ENCODE peak calls at places on chromosomes 5 and 9, in seven cellular contexts. S, V, D, R, W, Q and E are unnamed samples.

GRCh38 chr9:17793713-17794622 is 215.1 kb downstream of the SH3GL2 start:
- DNase-seq in V (no peak), W (no peak), D (no peak), R (no peak), S (no peak), Q (no peak), E (no peak)

GRCh38 chr9:126781717-126782388 is 23.0 kb upstream of the ZBTB43 start:
- DNase-seq in D (peak), S (peak), R (peak), W (peak), Q (peak), V (peak), E (peak)

GRCh38 chr9:81083821-81084512 is 605.4 kb downstream of the TLE1 start:
- DNase-seq in D (peak), V (no peak), W (no peak), R (no peak), S (no peak), Q (no peak), E (no peak)

GRCh38 chr5:1761453-1761755 is 38.2 kb downstream of the MRPL36 start:
- DNase-seq in Q (no peak), R (no peak), S (no peak), V (no peak), W (no peak), D (no peak), E (no peak)

GRCh38 chr9:80218336-80218735 is 646.6 kb downstream of the TLE4 start:
- DNase-seq in W (no peak), V (no peak), D (no peak), S (no peak), R (no peak), Q (no peak), E (no peak)

GRCh38 chr9:137305060-137305787 is 3.2 kb upstream of the NRARP start:
- DNase-seq in V (no peak), R (peak), D (peak), Q (peak), S (peak), W (no peak), E (peak)

GRCh38 chr9:115340314-115340713 is 222.4 kb upstream of the TNC start:
- DNase-seq in Q (no peak), V (no peak), W (no peak), R (no peak), D (no peak), S (no peak), E (no peak)

GRCh38 chr9:38062498-38063362 is 6.3 kb downstream of the SHB start:
- DNase-seq in D (peak), W (no peak), V (no peak), S (no peak), R (no peak), Q (no peak), E (no peak)

GRCh38 chr5:39211773-39212172 is 7.6 kb downstream of the FYB1 start:
- DNase-seq in Q (no peak), V (no peak), S (no peak), R (no peak), D (no peak), W (no peak), E (no peak)

GRCh38 chr5:54825005-54825404 is 160.4 kb downstream of the ESM1 start:
- DNase-seq in R (no peak), Q (no peak), W (no peak), V (no peak), D (no peak), S (no peak), E (no peak)